ENCODE peak calls at places on chromosomes 2 and 18, in four cellular contexts. G is PC-3; P is CD8-positive, alpha-beta memory T cell; W is dermis microvascular lymphatic vessel endothelial cell. C is an unnamed sample.

GRCh38 chr18:50594931-50595330 is 35.0 kb downstream of the MAPK4 start:
- DNase-seq in G (peak), P (no peak), W (no peak), C (no peak)

GRCh38 chr2:181178823-181179412 is 198.5 kb downstream of the UBE2E3 start:
- DNase-seq in G (peak), P (peak), W (peak), C (peak)

GRCh38 chr2:48514591-48514990 is 15.4 kb upstream of the STON1 start:
- DNase-seq in G (no peak), P (no peak), W (no peak), C (no peak)

GRCh38 chr2:28134262-28134812 is 243.8 kb downstream of the BABAM2 start:
- DNase-seq in G (peak), P (no peak), W (no peak), C (no peak)

GRCh38 chr18:6482198-6482977 is 67.7 kb upstream of the L3MBTL4 start:
- DNase-seq in G (peak), P (no peak), W (no peak), C (no peak)

GRCh38 chr2:70201225-70201768 is 10.5 kb upstream of the C2orf42 start:
- DNase-seq in G (no peak), P (no peak), W (no peak), C (no peak)

GRCh38 chr2:170885130-170885791 is 43.8 kb upstream of the GORASP2 start:
- DNase-seq in G (peak), P (no peak), W (no peak), C (no peak)

GRCh38 chr18:27130029-27130428 is 55.1 kb downstream of the CHST9 start:
- DNase-seq in G (no peak), P (no peak), W (no peak), C (no peak)

GRCh38 chr2:223692227-223692947 is 90.2 kb upstream of the SCG2 start:
- DNase-seq in G (peak), P (no peak), W (peak), C (no peak)

GRCh38 chr18:22868831-22869230 is 64.3 kb upstream of the RBBP8 start:
- DNase-seq in G (no peak), P (no peak), W (no peak), C (no peak)

GRCh38 chr2:38534746-38535403 is 67.9 kb downstream of the HNRNPLL start:
- DNase-seq in G (no peak), P (no peak), W (no peak), C (no peak)

GRCh38 chr18:10401930-10402329 is 52.5 kb upstream of the APCDD1 start:
- DNase-seq in G (no peak), P (no peak), W (no peak), C (no peak)

GRCh38 chr2:230582851-230583283 is 129.8 kb upstream of the CAB39 start:
- DNase-seq in G (peak), P (no peak), W (peak), C (no peak)

GRCh38 chr2:196225213-196225612 is 53.8 kb upstream of the STK17B start:
- DNase-seq in G (peak), P (no peak), W (no peak), C (no peak)

C was measured in activated T-cell treated with anti-CD3 and anti-CD28 coated beads for 24 hours.